ENCODE peak calls at places on chromosomes 13 and 19, in four cellular contexts. P is stomach, W is breast epithelium, V is A549. R is an unnamed sample.

GRCh38 chr19:24049537-24049936 is 37.5 kb upstream of the ZNF254 start:
- DNase-seq in P (no peak), W (no peak), V (no peak), R (no peak)

GRCh38 chr13:97240789-97241734 is 18.9 kb downstream of the MBNL2 start:
- DNase-seq in V (no peak), W (no peak), P (no peak), R (no peak)

GRCh38 chr19:13089139-13089856 is 13.4 kb downstream of the LYL1 start:
- DNase-seq in W (no peak), P (no peak), V (peak), R (peak)

GRCh38 chr13:53045110-53045509 is 16.5 kb downstream of the OLFM4 start:
- DNase-seq in P (peak), V (no peak), W (no peak), R (no peak)

GRCh38 chr19:33815410-33816340 is 19.0 kb downstream of the KCTD15 start:
- DNase-seq in W (no peak), V (no peak), P (no peak), R (no peak)

GRCh38 chr13:40680659-40681323 is 14.3 kb upstream of the FOXO1 start:
- DNase-seq in P (no peak), V (no peak), W (no peak), R (no peak)

GRCh38 chr13:50592412-50593145 is 250.9 kb downstream of the DLEU7 start:
- DNase-seq in P (no peak), W (no peak), V (no peak), R (no peak)

GRCh38 chr13:113744197-113745000 is 14.6 kb upstream of the TMEM255B start:
- DNase-seq in W (no peak), P (no peak), V (no peak), R (no peak)

GRCh38 chr13:79508224-79508961 is 27.4 kb downstream of the NDFIP2 start:
- DNase-seq in V (no peak), W (no peak), P (no peak), R (no peak)

GRCh38 chr19:33905937-33906577 is 109.4 kb downstream of the KCTD15 start:
- DNase-seq in V (peak), P (peak), W (peak), R (no peak)

GRCh38 chr19:10191347-10191746 is 3.4 kb downstream of the DNMT1 start:
- DNase-seq in V (peak), W (peak), P (peak), R (no peak)

GRCh38 chr19:49637865-49638350 is 2.0 kb downstream of the RRAS start:
- DNase-seq in V (peak), W (peak), P (peak), R (peak)

GRCh38 chr19:35070471-35070870 is 28.9 kb downstream of the HPN start:
- DNase-seq in P (no peak), V (peak), W (no peak), R (no peak)

GRCh38 chr19:46604781-46605355 is 3.7 kb downstream of the CALM3 start:
- DNase-seq in V (no peak), W (no peak), P (no peak), R (no peak)

GRCh38 chr13:48258002-48258401 is 25.0 kb downstream of the ITM2B start:
- DNase-seq in W (no peak), P (no peak), V (peak), R (no peak)

GRCh38 chr13:81017525-81018152 is 676.7 kb upstream of the SPRY2 start:
- DNase-seq in P (no peak), W (no peak), V (peak), R (peak)

GRCh38 chr13:34849406-34849805 is 92.7 kb upstream of the NBEA start:
- DNase-seq in P (no peak), V (no peak), W (no peak), R (no peak)

GRCh38 chr19:52229524-52229923 is 39.7 kb downstream of the PPP2R1A start:
- DNase-seq in W (no peak), V (no peak), P (no peak), R (no peak)

GRCh38 chr19:8451885-8452284 is 7.1 kb downstream of the HNRNPM start:
- DNase-seq in V (peak), W (no peak), P (no peak), R (peak)

GRCh38 chr13:82655518-82655855 is 1226.8 kb downstream of the SLITRK1 start:
- DNase-seq in W (no peak), P (no peak), V (no peak), R (no peak)

GRCh38 chr19:44476559-44477408 is 23.5 kb downstream of the ZNF180 start:
- DNase-seq in W (no peak), P (no peak), V (peak), R (no peak)

GRCh38 chr19:8020681-8021080 is 15.2 kb upstream of the ELAVL1 start:
- DNase-seq in V (no peak), P (no peak), W (no peak), R (no peak)

GRCh38 chr13:73880365-73880764 is 253.8 kb downstream of the KLF12 start:
- DNase-seq in V (no peak), P (no peak), W (no peak), R (no peak)

GRCh38 chr13:106418556-106418955 is 116.9 kb downstream of the EFNB2 start:
- DNase-seq in V (no peak), W (no peak), P (no peak), R (no peak)

GRCh38 chr19:11499327-11499726 is 6.3 kb downstream of the ZNF653 start:
- DNase-seq in P (no peak), V (no peak), W (no peak), R (no peak)

GRCh38 chr19:39843919-39844793 is 2.0 kb downstream of the FBL start:
- DNase-seq in W (no peak), P (no peak), V (peak), R (no peak)

GRCh38 chr19:23460656-23461055 is 65.4 kb upstream of the ZNF91 start:
- DNase-seq in W (no peak), V (no peak), P (no peak), R (no peak)

GRCh38 chr13:51267581-51267980 is 45.4 kb downstream of the FAM124A start:
- DNase-seq in W (no peak), P (no peak), V (no peak), R (no peak)

DNA sequence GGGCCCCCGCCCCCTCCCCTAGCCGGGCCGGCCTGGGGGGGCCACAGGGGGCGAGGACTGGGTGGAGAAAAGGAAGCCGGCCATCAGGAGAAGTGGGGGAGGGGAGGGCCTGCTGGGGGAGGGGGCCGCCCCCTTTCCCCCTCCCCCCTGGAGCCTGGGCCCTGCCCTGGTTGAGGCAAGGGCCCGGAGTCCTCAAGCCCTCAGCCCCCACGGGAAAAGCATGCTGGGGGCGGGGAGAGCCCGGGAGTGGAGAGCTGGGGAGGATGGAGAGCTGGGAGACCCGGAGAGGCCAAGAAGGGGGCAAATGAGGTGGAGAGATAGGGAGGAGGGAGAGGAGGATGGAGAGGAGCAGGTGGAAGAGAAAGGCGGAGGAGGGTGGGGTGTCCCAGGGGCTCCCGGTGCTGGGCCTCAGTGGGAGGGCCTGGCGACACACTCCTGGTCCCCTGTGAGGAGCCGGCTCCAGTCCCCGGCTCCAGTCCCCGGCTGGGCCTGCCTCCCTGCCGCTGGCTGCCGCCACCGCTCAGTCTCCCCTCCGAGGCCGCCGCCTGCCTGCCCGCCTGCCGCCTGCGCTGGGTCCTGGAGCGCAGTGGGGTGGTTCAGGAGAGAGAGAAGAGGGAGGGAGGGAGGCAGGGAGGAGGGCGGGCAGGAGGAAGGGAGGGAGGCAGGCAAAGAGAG is at the start of gene GRIK5:
- DNase-seq in W (no peak), V (no peak), P (no peak), R (no peak)
- TF ChIP-seq POLR2A in W (no peak), V (no peak), P (no peak), R (no peak)

GRCh38 chr19:17936379-17936778 is 3.6 kb downstream of the CCDC124 start:
- DNase-seq in P (no peak), V (no peak), W (no peak), R (no peak)

GRCh38 chr19:17933414-17934129 is 757 bp downstream of the CCDC124 start:
- DNase-seq in W (no peak), V (no peak), P (no peak), R (peak)

GRCh38 chr19:17929056-17929455 is 3.8 kb upstream of the CCDC124 start:
- DNase-seq in V (no peak), P (no peak), W (no peak), R (no peak)

GRCh38 chr19:17931532-17932191 is 1.2 kb upstream of the CCDC124 start:
- DNase-seq in P (no peak), V (no peak), W (no peak), R (no peak)

GRCh38 chr19:17932485-17933338 is at the start of gene CCDC124:
- DNase-seq in V (peak), P (peak), W (peak), R (peak)
- TF ChIP-seq POLR2A in V (peak), P (no peak), W (peak), R (peak)

GRCh38 chr19:1848399-1849131 is at the start of gene REXO1:
- DNase-seq in P (peak), V (peak), W (peak), R (peak)
- TF ChIP-seq POLR2A in P (no peak), V (peak), W (no peak), R (peak)

GRCh38 chr19:461664-462551 is 1.1 kb upstream of the SHC2 start:
- DNase-seq in V (no peak), W (no peak), P (peak), R (no peak)

GRCh38 chr19:458091-459042 is 2.5 kb downstream of the SHC2 start:
- DNase-seq in W (no peak), V (no peak), P (no peak), R (no peak)

GRCh38 chr19:460877-461609 is at the start of gene SHC2:
- DNase-seq in V (no peak), P (peak), W (no peak), R (no peak)

GRCh38 chr19:457636-458035 is 3.2 kb downstream of the SHC2 start:
- DNase-seq in P (no peak), V (no peak), W (no peak), R (no peak)

GRCh38 chr19:459724-460511 is 915 bp downstream of the SHC2 start:
- DNase-seq in W (peak), V (peak), P (peak), R (peak)
- TF ChIP-seq POLR2A in W (no peak), V (no peak), P (no peak), R (peak)

GRCh38 chr13:26186141-26186870 is 35.8 kb downstream of the RNF6 start:
- DNase-seq in W (peak), V (peak), P (peak), R (peak)
- TF ChIP-seq POLR2A in W (no peak), V (peak), P (no peak), R (no peak)

GRCh38 chr13:27605610-27606200 is 14.6 kb downstream of the LNX2 start:
- DNase-seq in W (no peak), P (no peak), V (no peak), R (no peak)
- TF ChIP-seq POLR2A in W (no peak), P (no peak), V (no peak), R (no peak)

R was measured in H54.